ENCODE peak calls at places on chromosomes 11 and 22, in seven cellular contexts. U is fibroblast of lung, Z is endodermal cell, P is heart left ventricle, M is upper lobe of right lung, Y is right atrium auricular region, A is HCT116. J is an unnamed sample.
A peak's percentile ranks its signal among the peaks of the same experiment; 100 is the strongest.

GRCh38 chr22:40031766-40032470 is 37.2 kb downstream of the FAM83F start:
- DNase-seq in U (no peak), Z (no peak), P (no peak), M (no peak), Y (no peak), A (no peak), J (no peak)

GRCh38 chr22:22011964-22012363 is 29.4 kb upstream of the TOP3B start:
- DNase-seq in U (no peak), Z (no peak), P (no peak), M (no peak), Y (no peak), A (no peak), J (no peak)

GRCh38 chr22:25567305-25567704 is 2.8 kb downstream of the GRK3 start:
- DNase-seq in U (no peak), Z (no peak), P (no peak), M (no peak), Y (no peak), A (no peak), J (no peak)

GRCh38 chr11:126978155-126978554 is 22.4 kb downstream of the KIRREL3 start:
- DNase-seq in U (no peak), Z (peak; percentile 58), P (no peak), M (no peak), Y (no peak), A (no peak), J (no peak)

GRCh38 chr11:7577883-7578242 is 64.1 kb downstream of the PPFIBP2 start:
- DNase-seq in U (peak; percentile 47), Z (no peak), P (no peak), M (no peak), Y (no peak), A (no peak), J (no peak)

GRCh38 chr11:130583866-130584265 is 135.4 kb downstream of the ADAMTS15 start:
- DNase-seq in U (no peak), Z (no peak), P (no peak), M (no peak), Y (no peak), A (no peak), J (no peak)

GRCh38 chr22:28183078-28183870 is 264.2 kb upstream of the PITPNB start:
- DNase-seq in U (no peak), Z (no peak), P (no peak), M (no peak), Y (no peak), A (no peak), J (no peak)

GRCh38 chr22:37460684-37461083 is 25.5 kb downstream of the MFNG start:
- DNase-seq in U (no peak), Z (no peak), P (no peak), M (no peak), Y (no peak), A (no peak), J (no peak)

GRCh38 chr11:112925516-112926310 is 35.5 kb upstream of the NCAM1 start:
- DNase-seq in U (no peak), Z (no peak), P (no peak), M (no peak), Y (no peak), A (no peak), J (no peak)

GRCh38 chr11:133950874-133951483 is 5.8 kb downstream of the IGSF9B start:
- DNase-seq in U (no peak), Z (peak; percentile 75), P (peak; percentile 72), M (no peak), Y (no peak), A (no peak), J (no peak)

GRCh38 chr11:1531961-1532586 is 40.0 kb downstream of the DUSP8 start:
- DNase-seq in U (no peak), Z (no peak), P (peak; percentile 80), M (no peak), Y (peak; percentile 68), A (no peak), J (no peak)

GRCh38 chr11:64649304-64649703 is 58.3 kb downstream of the SLC22A12 start:
- DNase-seq in U (peak; percentile 7), Z (peak; percentile 86), P (no peak), M (no peak), Y (no peak), A (peak; percentile 24), J (no peak)

GRCh38 chr22:18024276-18024939 is at the start of gene MICAL3:
- DNase-seq in U (peak; percentile 65), Z (peak; percentile 76), P (peak; percentile 68), M (peak; percentile 70), Y (no peak), A (peak; percentile 34), J (no peak)

GRCh38 chr22:27378343-27378800 is 423.2 kb downstream of the MN1 start:
- DNase-seq in U (no peak), Z (no peak), P (no peak), M (no peak), Y (no peak), A (no peak), J (no peak)

GRCh38 chr11:69370984-69371709 is 77.2 kb downstream of the MYEOV start:
- DNase-seq in U (no peak), Z (peak; percentile 6), P (no peak), M (peak; percentile 23), Y (peak; percentile 16), A (no peak), J (no peak)

GRCh38 chr11:81070948-81071347 is 1630.1 kb upstream of the TENM4 start:
- DNase-seq in U (no peak), Z (no peak), P (no peak), M (no peak), Y (no peak), A (no peak), J (no peak)

GRCh38 chr11:46553746-46554204 is 40.0 kb downstream of the AMBRA1 start:
- DNase-seq in U (no peak), Z (no peak), P (no peak), M (no peak), Y (no peak), A (peak; percentile 62), J (no peak)

GRCh38 chr11:97019305-97019704 is 629.5 kb downstream of the JRKL start:
- DNase-seq in U (no peak), Z (no peak), P (no peak), M (no peak), Y (no peak), A (no peak), J (no peak)

GRCh38 chr11:83238111-83238510 is 44.6 kb downstream of the ANKRD42 start:
- DNase-seq in U (no peak), Z (no peak), P (no peak), M (no peak), Y (no peak), A (no peak), J (no peak)

GRCh38 chr11:83235825-83236224 is 42.3 kb downstream of the ANKRD42 start:
- DNase-seq in U (no peak), Z (no peak), P (no peak), M (no peak), Y (no peak), A (no peak), J (no peak)

GRCh38 chr11:83241291-83241946 is 44.7 kb downstream of the CCDC90B start:
- DNase-seq in U (peak; percentile 70), Z (peak; percentile 89), P (no peak), M (no peak), Y (no peak), A (peak; percentile 69), J (no peak)
- TF ChIP-seq CTCF in U (peak; percentile 75), Z (peak; percentile 85), P (peak; percentile 57), M (peak; percentile 61), Y (no peak), A (peak; percentile 73), J (peak; percentile 52)

GRCh38 chr22:29275819-29276565 is 7.9 kb downstream of the EWSR1 start:
- DNase-seq in U (no peak), Z (no peak), P (no peak), M (no peak), Y (no peak), A (no peak), J (no peak)

GRCh38 chr22:29275167-29275566 is 7.1 kb downstream of the EWSR1 start:
- DNase-seq in U (no peak), Z (no peak), P (no peak), M (no peak), Y (no peak), A (no peak), J (no peak)

GRCh38 chr22:29272624-29273023 is 4.6 kb downstream of the EWSR1 start:
- DNase-seq in U (no peak), Z (no peak), P (no peak), M (no peak), Y (no peak), A (no peak), J (no peak)

GRCh38 chr22:29277927-29278326 is 9.9 kb downstream of the EWSR1 start:
- DNase-seq in U (no peak), Z (no peak), P (no peak), M (no peak), Y (no peak), A (no peak), J (no peak)
- H3K4me1 ChIP-seq in U (no peaks in the 10 kb centered on the region), Z (no peaks in the 10 kb centered on the region), P (no peaks in the 10 kb centered on the region), M (peaks cover 25% of the 10 kb centered on the region), Y (no peaks in the 10 kb centered on the region), A (no peaks in the 10 kb centered on the region), J (peaks cover 37% of the 10 kb centered on the region)

DNA sequence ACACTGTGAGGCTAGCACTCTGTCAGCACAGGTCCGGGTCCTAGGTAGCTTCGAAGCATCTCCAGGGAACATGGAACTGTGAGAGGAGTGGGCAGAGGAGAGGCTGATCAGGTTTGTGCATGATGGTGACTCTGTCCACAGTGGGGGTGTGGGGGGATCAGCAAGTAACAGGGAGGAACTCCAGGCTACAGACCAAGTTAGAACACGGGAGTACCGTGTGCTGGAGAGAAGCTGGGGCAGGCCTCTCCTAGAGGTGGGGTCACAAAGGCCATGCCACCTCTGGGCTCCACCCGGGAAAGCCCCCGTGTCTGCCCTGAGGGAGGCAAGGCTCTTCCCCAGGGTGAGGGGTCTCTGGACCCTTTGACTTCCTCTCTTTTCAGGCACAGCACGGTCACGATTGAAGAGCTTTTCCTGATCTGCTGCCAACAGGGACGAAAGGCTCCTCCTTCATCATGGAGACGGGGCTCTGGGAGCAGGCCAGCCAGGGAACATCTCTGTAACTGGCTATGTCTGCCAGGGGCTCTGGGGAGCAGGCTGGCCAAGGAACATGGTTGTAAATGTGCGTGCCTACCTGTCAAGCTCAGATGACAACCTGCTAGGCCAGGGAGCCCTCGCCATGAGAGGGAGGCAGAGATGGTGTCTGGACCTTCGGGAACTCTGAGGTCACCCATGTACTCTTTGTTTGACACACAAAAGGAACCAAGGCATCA is 1476.1 kb downstream of the BRD1 start:
- DNase-seq in U (no peak), Z (no peak), P (no peak), M (peak; percentile 36), Y (no peak), A (no peak), J (no peak)
- H3K27me3 ChIP-seq in U (no peaks in the 10 kb centered on the region), Z (no peaks in the 10 kb centered on the region), P (peaks cover under 1% of the 10 kb centered on the region), M (peaks cover 5% of the 10 kb centered on the region), Y (no peaks in the 10 kb centered on the region), A (no peaks in the 10 kb centered on the region), J (no peaks in the 10 kb centered on the region)

DNA sequence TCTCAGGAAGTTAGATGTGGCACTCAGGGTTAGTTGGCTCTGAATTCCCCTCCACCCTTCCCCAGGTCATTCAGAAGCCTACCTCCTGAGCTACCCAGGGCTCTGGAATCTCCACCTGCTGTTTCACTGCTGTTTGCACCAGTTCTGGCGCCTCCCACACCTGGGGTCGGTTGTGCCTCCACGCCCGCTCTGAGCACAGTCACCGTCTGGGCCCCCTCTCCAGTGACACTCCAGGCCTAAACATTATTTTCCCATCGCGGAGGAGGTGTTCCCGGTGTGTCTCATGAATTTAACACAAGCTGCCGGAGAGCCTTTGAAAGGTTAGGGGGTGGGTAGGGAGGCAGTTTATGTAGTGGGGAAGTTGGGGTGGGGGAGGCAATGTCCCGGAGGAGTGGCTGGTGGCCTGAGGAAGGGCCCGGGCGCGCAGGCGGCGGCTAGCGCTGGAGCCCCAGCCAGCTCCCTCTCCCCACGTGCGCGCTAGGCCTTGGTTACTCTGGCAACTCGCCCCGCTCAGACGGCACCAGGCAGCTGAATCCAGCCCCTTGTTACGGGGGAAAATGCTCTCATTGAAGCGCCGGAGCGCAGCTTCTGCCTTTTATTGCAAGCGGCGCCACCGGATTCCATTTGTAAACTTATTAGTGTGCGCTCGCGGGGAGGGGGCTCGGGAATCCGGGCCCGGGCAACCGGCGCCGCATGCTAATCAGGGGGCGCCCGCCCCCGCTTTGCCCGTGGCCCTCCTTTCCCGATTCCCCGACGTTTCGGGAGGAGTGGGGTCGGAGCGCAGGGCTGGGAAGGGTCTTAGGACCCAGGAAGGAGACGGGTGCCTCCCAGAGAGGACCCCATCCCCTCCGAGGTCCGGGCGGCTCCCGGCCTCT is 52.4 kb downstream of the GRIK4 start:
- DNase-seq in U (peak; percentile 28), Z (peak; percentile 86), P (peak; percentile 37), M (no peak), Y (no peak), A (no peak), J (no peak)
- TF ChIP-seq CTCF in U (no peak), Z (no peak), P (no peak), M (no peak), Y (no peak), A (no peak), J (no peak)